ENCODE peak calls at places on chromosomes 7 and 10, in ten cellular contexts. U is glutamatergic neuron, Z is putamen, I is myocyte, B is sigmoid colon, K is Ammon's horn, R is NCI-H146, W is substantia nigra, X is T-helper 1 cell, L is body of pancreas. F is an unnamed sample.

GRCh38 chr7:47329320-47329926 is 252.5 kb downstream of the TNS3 start:
- DNase-seq in U (no peak), Z (no peak), I (peak), B (no peak), K (no peak), R (no peak), W (no peak), X (no peak), L (no peak), F (no peak)

GRCh38 chr10:86017841-86018734 is 348.5 kb downstream of the GRID1 start:
- DNase-seq in U (no peak), Z (peak), I (no peak), B (no peak), K (no peak), R (peak), W (no peak), X (no peak), L (peak), F (no peak)

GRCh38 chr7:115005942-115006341 is 84.0 kb downstream of the MDFIC start:
- DNase-seq in U (peak), Z (no peak), I (no peak), B (no peak), K (no peak), R (no peak), W (no peak), X (no peak), L (peak), F (peak)

GRCh38 chr10:110206988-110207804 is at the start of gene MXI1:
- DNase-seq in U (peak), Z (peak), I (peak), B (peak), K (peak), R (peak), W (peak), X (no peak), L (peak), F (no peak)

GRCh38 chr7:147014596-147014995 is 898.0 kb downstream of the CNTNAP2 start:
- DNase-seq in U (no peak), Z (no peak), I (no peak), B (no peak), K (peak), R (no peak), W (no peak), X (no peak), L (no peak), F (no peak)

GRCh38 chr10:109899578-109900355 is 23.5 kb downstream of the XPNPEP1 start:
- DNase-seq in U (no peak), Z (no peak), I (peak), B (peak), K (no peak), R (no peak), W (no peak), X (no peak), L (peak), F (no peak)

GRCh38 chr10:97584060-97584797 is at the start of gene HOGA1:
- DNase-seq in U (no peak), Z (peak), I (peak), B (no peak), K (peak), R (peak), W (peak), X (no peak), L (peak), F (peak)

GRCh38 chr10:46516660-46517416 is 39.6 kb downstream of the GPRIN2 start:
- DNase-seq in U (peak), Z (no peak), I (peak), B (no peak), K (no peak), R (no peak), W (no peak), X (no peak), L (no peak), F (peak)

GRCh38 chr10:70479626-70480253 is 1.2 kb downstream of the PALD1 start:
- DNase-seq in U (no peak), Z (no peak), I (no peak), B (no peak), K (no peak), R (no peak), W (no peak), X (no peak), L (peak), F (no peak)

GRCh38 chr7:70520604-70521003 is 611.3 kb upstream of the GALNT17 start:
- DNase-seq in U (no peak), Z (no peak), I (no peak), B (no peak), K (no peak), R (no peak), W (no peak), X (no peak), L (no peak), F (no peak)

GRCh38 chr7:135224027-135224426 is 9.6 kb upstream of the STRA8 start:
- DNase-seq in U (no peak), Z (no peak), I (no peak), B (no peak), K (no peak), R (no peak), W (no peak), X (no peak), L (no peak), F (no peak)

GRCh38 chr10:70458329-70459060 is 17.0 kb upstream of the NODAL start:
- DNase-seq in U (peak), Z (no peak), I (peak), B (peak), K (peak), R (peak), W (no peak), X (no peak), L (peak), F (no peak)

GRCh38 chr7:2886391-2886790 is 42.3 kb upstream of the GNA12 start:
- DNase-seq in U (no peak), Z (no peak), I (no peak), B (no peak), K (no peak), R (no peak), W (no peak), X (no peak), L (no peak), F (no peak)

GRCh38 chr10:52098130-52098529 is 216.0 kb upstream of the DKK1 start:
- DNase-seq in U (no peak), Z (no peak), I (no peak), B (no peak), K (no peak), R (no peak), W (no peak), X (no peak), L (no peak), F (no peak)

GRCh38 chr10:34539533-34540315 is 275.4 kb downstream of the PARD3 start:
- DNase-seq in U (no peak), Z (no peak), I (no peak), B (no peak), K (no peak), R (no peak), W (no peak), X (no peak), L (no peak), F (no peak)

GRCh38 chr10:27474741-27475140 is 29.4 kb upstream of the RAB18 start:
- DNase-seq in U (no peak), Z (no peak), I (no peak), B (no peak), K (no peak), R (no peak), W (no peak), X (no peak), L (no peak), F (no peak)

GRCh38 chr10:48613015-48613414 is 8.1 kb upstream of the ARHGAP22 start:
- DNase-seq in U (no peak), Z (no peak), I (peak), B (no peak), K (no peak), R (no peak), W (no peak), X (no peak), L (no peak), F (no peak)

GRCh38 chr10:110408943-110409342 is 88.8 kb upstream of the DUSP5 start:
- DNase-seq in U (peak), Z (no peak), I (no peak), B (no peak), K (no peak), R (no peak), W (no peak), X (no peak), L (no peak), F (no peak)

GRCh38 chr10:10138685-10139084 is 879.0 kb upstream of the CELF2 start:
- DNase-seq in U (no peak), Z (no peak), I (peak), B (no peak), K (no peak), R (no peak), W (no peak), X (no peak), L (no peak), F (no peak)

GRCh38 chr7:39453743-39454355 is 112.4 kb upstream of the YAE1 start:
- DNase-seq in U (peak), Z (no peak), I (peak), B (no peak), K (no peak), R (peak), W (no peak), X (peak), L (peak), F (no peak)

GRCh38 chr10:73774637-73775036 is 7.2 kb upstream of the CHCHD1 start:
- DNase-seq in U (no peak), Z (no peak), I (no peak), B (no peak), K (no peak), R (peak), W (no peak), X (no peak), L (no peak), F (no peak)

F was measured in chondrocyte.